ENCODE peak calls at places on chromosome 4, in nine cellular contexts. V is bronchial epithelial cell, D is GM12864, T is epithelial cell of esophagus, N is choroid plexus epithelial cell, I is body of pancreas, S is left lung, Y is hepatocyte, P is OCI-LY7. Z is an unnamed sample.

GRCh38 chr4:81314196-81314896 is 99.3 kb upstream of the PRKG2 start:
- DNase-seq in N (peak; percentile 50), P (peak; percentile 74), D (no peak), Y (peak; percentile 93), T (peak; percentile 12), V (peak; percentile 1), I (peak; percentile 87), S (peak; percentile 36), Z (peak; percentile 18)

GRCh38 chr4:24601121-24601520 is 16.8 kb upstream of the DHX15 start:
- DNase-seq in T (no peak), D (no peak), S (no peak), N (no peak), P (no peak), Y (no peak), V (no peak), I (no peak), Z (no peak)

GRCh38 chr4:121690001-121690400 is 6.8 kb downstream of the ANXA5 start:
- DNase-seq in P (no peak), Y (no peak), N (peak; percentile 75), V (peak; percentile 62), D (no peak), T (peak; percentile 47), S (no peak), I (no peak), Z (peak; percentile 66)

GRCh38 chr4:111930658-111931057 is 214.6 kb upstream of the FAM241A start:
- DNase-seq in P (no peak), Y (no peak), T (peak; percentile 51), N (no peak), V (peak; percentile 73), I (no peak), S (no peak), D (peak; percentile 51), Z (no peak)

GRCh38 chr4:108560624-108561023 is 59.8 kb upstream of the RPL34 start:
- DNase-seq in V (no peak), D (no peak), I (no peak), Y (no peak), T (no peak), S (no peak), P (no peak), N (peak; percentile 18), Z (peak; percentile 22)

GRCh38 chr4:73067971-73068394 is 1.5 kb downstream of the COX18 start:
- DNase-seq in Y (no peak), S (no peak), V (peak; percentile 62), I (no peak), D (no peak), N (peak; percentile 18), P (peak; percentile 41), T (peak; percentile 38), Z (peak; percentile 24)

GRCh38 chr4:24594887-24595286 is 10.5 kb upstream of the DHX15 start:
- DNase-seq in D (no peak), N (peak; percentile 83), S (no peak), V (peak; percentile 74), Y (peak; percentile 32), T (peak; percentile 77), P (no peak), I (no peak), Z (peak; percentile 78)

GRCh38 chr4:169142390-169142789 is 128.4 kb downstream of the SH3RF1 start:
- DNase-seq in T (no peak), D (no peak), V (no peak), S (no peak), I (no peak), P (no peak), Y (no peak), N (peak; percentile 37), Z (peak; percentile 38)

GRCh38 chr4:38762560-38762959 is 20.2 kb downstream of the TLR10 start:
- DNase-seq in N (no peak), V (no peak), T (no peak), Y (no peak), I (no peak), D (no peak), S (no peak), P (peak; percentile 92), Z (no peak)

GRCh38 chr4:180695851-180696250 is 1547.4 kb upstream of the TENM3 start:
- DNase-seq in N (peak; percentile 97), V (peak; percentile 12), S (no peak), P (no peak), T (peak; percentile 60), I (no peak), Y (peak; percentile 28), D (no peak), Z (peak; percentile 92)

GRCh38 chr4:43776371-43776770 is 672.2 kb downstream of the KCTD8 start:
- DNase-seq in I (no peak), V (peak; percentile 36), Y (peak; percentile 11), S (no peak), D (no peak), P (peak; percentile 28), T (peak; percentile 10), N (peak; percentile 17), Z (peak; percentile 17)

GRCh38 chr4:158819942-158820786 is 51.3 kb downstream of the FNIP2 start:
- DNase-seq in S (no peak), V (no peak), Y (no peak), P (no peak), D (no peak), T (no peak), N (peak; percentile 50), I (no peak), Z (no peak)

DNA sequence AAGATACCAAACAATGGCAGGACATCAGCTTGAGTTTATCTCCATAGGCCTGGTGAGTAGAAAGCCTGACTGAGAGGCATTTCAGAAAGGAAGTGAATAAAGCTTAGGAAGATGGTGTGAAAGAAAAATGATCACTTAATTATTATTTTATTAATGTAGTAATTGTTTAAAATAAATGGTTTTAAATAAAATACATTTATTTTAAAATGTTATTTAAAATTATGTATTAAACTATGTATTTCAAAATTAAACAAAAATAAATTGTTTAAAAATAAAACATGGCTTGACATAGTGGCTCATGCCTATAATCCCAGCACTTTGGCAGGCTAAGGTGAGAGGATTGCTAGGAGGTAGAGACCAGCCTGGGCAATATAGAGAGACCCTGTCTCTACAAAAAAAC is 145.8 kb downstream of the IL15 start:
- DNase-seq in P (no peak), T (no peak), Y (no peak), I (no peak), S (no peak), N (no peak), V (no peak), D (no peak), Z (no peak)
- H3K4me3 ChIP-seq in P (no peak overlapping the region), T (no peak overlapping the region), Y (no peak overlapping the region), I (no peak overlapping the region), S (no peak overlapping the region), N (no peak overlapping the region), V (no peak overlapping the region), D (no peak overlapping the region), Z (no peak overlapping the region)

GRCh38 chr4:1374706-1375045 is 27.7 kb downstream of the UVSSA start:
- DNase-seq in T (no peak), D (no peak), V (no peak), Y (no peak), S (no peak), N (no peak), P (no peak), I (no peak), Z (no peak)

GRCh38 chr4:1375051-1375721 is 28.2 kb downstream of the UVSSA start:
- DNase-seq in S (no peak), D (no peak), I (peak; percentile 5), V (no peak), Y (no peak), T (no peak), P (no peak), N (no peak), Z (no peak)

GRCh38 chr4:1376841-1377605 is 29.2 kb downstream of the NKX1-1 start:
- DNase-seq in P (no peak), Y (no peak), V (no peak), D (no peak), T (no peak), S (no peak), N (no peak), I (peak; percentile 14), Z (no peak)

GRCh38 chr4:1376391-1376840 is 29.4 kb downstream of the UVSSA start:
- DNase-seq in I (no peak), N (no peak), V (no peak), S (no peak), D (no peak), T (no peak), P (no peak), Y (no peak), Z (no peak)

GRCh38 chr4:1375761-1376322 is 28.8 kb downstream of the UVSSA start:
- DNase-seq in D (no peak), Y (no peak), N (no peak), P (no peak), V (no peak), I (peak; percentile 4), T (no peak), S (no peak), Z (no peak)
- TF ChIP-seq CTCF in D (no peak), Y (no peak), N (no peak), P (no peak), V (no peak), I (no peak), T (no peak), S (no peak), Z (no peak)

DNA sequence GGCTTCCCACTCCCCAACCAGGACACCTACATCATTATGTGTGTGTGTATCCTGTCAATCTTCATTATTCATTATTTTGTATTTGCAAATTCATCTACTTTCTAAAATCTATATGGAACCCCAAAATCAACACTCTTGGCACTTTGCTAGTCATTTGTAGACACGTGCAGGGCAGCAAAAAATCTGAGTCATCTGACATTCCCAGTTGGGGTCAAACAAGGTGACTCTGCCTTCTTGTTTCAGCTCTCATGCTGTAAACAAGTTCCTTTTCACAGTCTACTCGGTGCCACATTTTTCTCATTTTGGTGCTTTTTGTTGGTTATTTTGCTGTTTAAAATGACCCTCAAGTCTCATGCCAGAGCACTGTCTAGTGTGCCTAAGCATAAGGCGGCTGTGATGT is 5.9 kb downstream of the MRFAP1L1 start:
- DNase-seq in P (no peak), S (no peak), V (no peak), T (no peak), Y (no peak), I (no peak), D (no peak), N (peak; percentile 50), Z (no peak)
- H3K4me3 ChIP-seq in P (no peak overlapping the region), S (no peak overlapping the region), V (no peak overlapping the region), T (no peak overlapping the region), Y (no peak overlapping the region), I (no peak overlapping the region), D (no peak overlapping the region), N (no peak overlapping the region), Z (no peak overlapping the region)

GRCh38 chr4:5836943-5837342 is 55.9 kb downstream of the CRMP1 start:
- DNase-seq in T (no peak), V (no peak), P (no peak), S (no peak), N (no peak), D (no peak), I (peak; percentile 22), Y (peak; percentile 28), Z (no peak)

GRCh38 chr4:5839751-5840674 is 52.9 kb downstream of the CRMP1 start:
- DNase-seq in S (no peak), T (no peak), N (no peak), Y (no peak), I (peak; percentile 17), P (no peak), D (no peak), V (no peak), Z (peak; percentile 4)

GRCh38 chr4:5842456-5842855 is 50.4 kb downstream of the CRMP1 start:
- DNase-seq in T (no peak), Y (no peak), I (no peak), P (no peak), N (no peak), D (no peak), S (no peak), V (no peak), Z (no peak)

GRCh38 chr4:5843573-5844239 is 49.2 kb downstream of the CRMP1 start:
- DNase-seq in T (no peak), N (no peak), D (no peak), S (no peak), Y (no peak), P (no peak), V (no peak), I (no peak), Z (no peak)

GRCh38 chr4:5839332-5839731 is 53.6 kb downstream of the CRMP1 start:
- DNase-seq in S (no peak), V (no peak), I (no peak), D (no peak), N (no peak), T (no peak), Y (no peak), P (no peak), Z (no peak)
- TF ChIP-seq CTCF in S (no peak), V (no peak), I (no peak), D (no peak), N (no peak), T (no peak), Y (no peak), P (no peak), Z (no peak)